ENCODE peak calls at places on chromosomes 6 and 20, in ten cellular contexts. S is anterior cingulate cortex; F is WTC11; X is stimulated activated CD8-positive, alpha-beta memory T cell treated with anti-CD3 and anti-CD28 coated beads, Interleukin-4, amount 100 ng/mL, for 24 hours; I is cardiac muscle cell; W is GM19239; N is upper lobe of right lung; V is NCI-H774; H is MG63; G is adipocyte. P is an unnamed sample.
A peak's percentile ranks its signal among the peaks of the same experiment; 100 is the strongest.

GRCh38 chr6:3227363-3228045 is at the start of gene TUBB2B:
- DNase-seq in S (peak; percentile 68), H (peak; percentile 26), F (peak; percentile 91), N (no peak), X (no peak), G (peak; percentile 82), I (peak; percentile 85), W (no peak), V (peak; percentile 94), P (no peak)

GRCh38 chr20:12049125-12049524 is 131.4 kb downstream of the BTBD3 start:
- DNase-seq in V (no peak), W (no peak), X (no peak), N (no peak), F (no peak), S (no peak), I (no peak), H (peak; percentile 8), G (peak; percentile 48), P (no peak)

GRCh38 chr6:168370310-168370991 is 50.9 kb upstream of the DACT2 start:
- DNase-seq in G (no peak), S (no peak), W (peak; percentile 70), X (peak; percentile 61), F (peak; percentile 89), I (peak; percentile 81), H (peak; percentile 72), N (peak; percentile 84), V (peak; percentile 83), P (no peak)

GRCh38 chr20:58640446-58640845 is 10.6 kb upstream of the STX16 start:
- DNase-seq in N (peak; percentile 17), G (no peak), H (peak; percentile 31), V (no peak), S (no peak), X (no peak), F (no peak), I (no peak), W (no peak), P (no peak)

GRCh38 chr6:142009647-142010046 is 123.1 kb upstream of the GJE1 start:
- DNase-seq in I (peak; percentile 29), G (peak; percentile 30), N (no peak), W (no peak), X (no peak), V (no peak), H (no peak), F (no peak), S (no peak), P (no peak)

GRCh38 chr6:136201735-136202134 is 48.4 kb downstream of the MTFR2 start:
- DNase-seq in G (no peak), S (no peak), I (no peak), X (no peak), N (no peak), F (no peak), V (no peak), H (no peak), W (no peak), P (no peak)

GRCh38 chr6:138004423-138005287 is 102.6 kb downstream of the PERP start:
- DNase-seq in H (no peak), W (peak; percentile 9), G (peak; percentile 61), X (no peak), V (peak; percentile 11), N (no peak), I (peak; percentile 54), S (no peak), F (no peak), P (no peak)

GRCh38 chr20:9202440-9203080 is 133.7 kb downstream of the PLCB4 start:
- DNase-seq in V (no peak), F (no peak), W (no peak), X (no peak), S (no peak), G (no peak), N (no peak), H (no peak), I (no peak), P (no peak)

GRCh38 chr20:58967652-58968429 is 13.2 kb upstream of the NELFCD start:
- DNase-seq in G (no peak), V (no peak), X (no peak), I (no peak), S (no peak), W (no peak), H (no peak), F (no peak), N (no peak), P (no peak)

GRCh38 chr20:5657190-5657872 is 92.9 kb upstream of the SHLD1 start:
- DNase-seq in X (no peak), S (peak; percentile 3), F (no peak), W (no peak), H (peak; percentile 68), G (peak; percentile 94), N (no peak), V (no peak), I (peak; percentile 12), P (no peak)

GRCh38 chr6:150891886-150892485 is 26.5 kb downstream of the MTHFD1L start:
- DNase-seq in N (no peak), V (peak; percentile 76), X (peak; percentile 33), F (peak; percentile 74), W (peak; percentile 20), S (peak; percentile 46), H (peak; percentile 48), G (peak; percentile 90), I (peak; percentile 77), P (peak; percentile 63)

GRCh38 chr6:11609324-11610071 is 71.9 kb downstream of the TMEM170B start:
- DNase-seq in V (no peak), X (no peak), G (peak; percentile 86), S (peak; percentile 55), W (no peak), N (no peak), H (peak; percentile 100), F (no peak), I (peak; percentile 5), P (no peak)

GRCh38 chr6:149190228-149190831 is 127.2 kb upstream of the TAB2 start:
- DNase-seq in F (peak; percentile 80), I (no peak), V (no peak), X (peak; percentile 30), N (no peak), H (no peak), S (no peak), W (no peak), G (no peak), P (no peak)

GRCh38 chr6:293185-294174 is 1.2 kb downstream of the DUSP22 start:
- DNase-seq in H (peak; percentile 26), S (no peak), I (peak; percentile 16), N (peak; percentile 74), X (peak; percentile 30), G (peak; percentile 58), F (no peak), V (no peak), W (no peak), P (no peak)

GRCh38 chr6:128731249-128732165 is 151.4 kb upstream of the LAMA2 start:
- DNase-seq in S (no peak), N (no peak), H (peak; percentile 3), I (peak; percentile 78), W (peak; percentile 1), V (peak; percentile 36), F (no peak), X (no peak), G (peak; percentile 65), P (no peak)

GRCh38 chr6:113645576-113645970 is 211.6 kb upstream of the MARCKS start:
- DNase-seq in V (no peak), I (no peak), G (peak; percentile 66), S (no peak), H (peak; percentile 74), W (no peak), N (no peak), X (no peak), F (no peak), P (no peak)

GRCh38 chr20:1005452-1006027 is 3.4 kb upstream of the RSPO4 start:
- DNase-seq in H (peak; percentile 34), S (no peak), F (peak; percentile 69), X (no peak), G (no peak), I (peak; percentile 76), N (peak; percentile 39), V (no peak), W (peak; percentile 56), P (no peak)

GRCh38 chr6:168310945-168311344 is 8.6 kb downstream of the DACT2 start:
- DNase-seq in S (no peak), N (no peak), H (no peak), F (no peak), I (no peak), X (no peak), V (no peak), W (no peak), G (no peak), P (no peak)

GRCh38 chr6:13560651-13561044 is 13.8 kb upstream of the SIRT5 start:
- DNase-seq in S (no peak), H (no peak), G (no peak), V (no peak), I (no peak), N (no peak), W (no peak), X (no peak), F (no peak), P (no peak)

GRCh38 chr20:20219016-20219415 is 148.9 kb upstream of the INSM1 start:
- DNase-seq in I (no peak), H (no peak), V (no peak), F (no peak), S (no peak), G (no peak), N (no peak), W (no peak), X (no peak), P (no peak)

GRCh38 chr20:31681769-31682168 is 40.9 kb downstream of the BCL2L1 start:
- DNase-seq in V (no peak), I (no peak), F (no peak), S (no peak), H (no peak), X (no peak), N (no peak), G (no peak), W (no peak), P (no peak)

GRCh38 chr6:18245642-18246041 is 18.7 kb downstream of the DEK start:
- DNase-seq in G (no peak), W (no peak), N (no peak), H (no peak), V (no peak), F (no peak), X (peak; percentile 15), S (no peak), I (no peak), P (no peak)

GRCh38 chr6:163728442-163729126 is 314.1 kb downstream of the QKI start:
- DNase-seq in I (no peak), N (peak; percentile 34), H (no peak), F (no peak), X (no peak), W (no peak), V (no peak), S (no peak), G (no peak), P (no peak)

GRCh38 chr20:35909796-35910195 is 44.5 kb downstream of the SCAND1 start:
- DNase-seq in V (no peak), G (no peak), S (no peak), H (no peak), X (no peak), F (no peak), W (no peak), I (no peak), N (no peak), P (no peak)

GRCh38 chr6:109465772-109466171 is 10.2 kb upstream of the MICAL1 start:
- DNase-seq in X (no peak), G (no peak), I (peak; percentile 34), V (peak; percentile 97), W (no peak), S (peak; percentile 44), N (peak; percentile 91), F (no peak), H (no peak), P (no peak)

GRCh38 chr20:8132632-8133587 is 844 bp downstream of the PLCB1 start:
- DNase-seq in V (no peak), W (no peak), I (peak; percentile 50), X (no peak), F (peak; percentile 28), G (peak; percentile 70), N (peak; percentile 73), H (peak; percentile 74), S (peak; percentile 23), P (no peak)

GRCh38 chr6:79234150-79235022 is at the start of gene HMGN3:
- DNase-seq in X (peak; percentile 88), W (peak; percentile 50), H (peak; percentile 91), S (peak; percentile 94), I (peak; percentile 97), N (peak; percentile 98), V (peak; percentile 99), G (peak; percentile 98), F (peak; percentile 92), P (no peak)

GRCh38 chr20:39117486-39117885 is 155.3 kb downstream of the DHX35 start:
- DNase-seq in I (no peak), S (no peak), V (peak; percentile 8), G (peak; percentile 11), X (no peak), N (no peak), W (no peak), F (no peak), H (peak; percentile 84), P (no peak)

P was measured in SK-N-MC.